ENCODE peak calls at places on chromosomes 7 and 10, in ten cellular contexts. One of them, this sample, is unnamed.

GRCh38 chr7:359776-360361 is 69.9 kb downstream of the FOXL3 start:
- DNase-seq in K562: no peak
- DNase-seq in vagina: no peak
- DNase-seq in IMR-90: no peak
- DNase-seq in uterus: no peak
- DNase-seq in HCT116: no peak
- DNase-seq in heart left ventricle: no peak
- DNase-seq in transverse colon: no peak
- DNase-seq in right lobe of liver: peak
- DNase-seq in stomach: no peak
- DNase-seq in this sample: no peak

GRCh38 chr10:106696239-106696638 is 468.3 kb downstream of the SORCS1 start:
- DNase-seq in K562: no peak
- DNase-seq in vagina: no peak
- DNase-seq in IMR-90: no peak
- DNase-seq in uterus: no peak
- DNase-seq in HCT116: no peak
- DNase-seq in heart left ventricle: no peak
- DNase-seq in transverse colon: no peak
- DNase-seq in right lobe of liver: no peak
- DNase-seq in stomach: no peak
- DNase-seq in this sample: no peak

GRCh38 chr10:72312865-72313391 is 39.2 kb downstream of the DDIT4 start:
- DNase-seq in K562: no peak
- DNase-seq in vagina: no peak
- DNase-seq in IMR-90: no peak
- DNase-seq in uterus: no peak
- DNase-seq in HCT116: no peak
- DNase-seq in heart left ventricle: no peak
- DNase-seq in transverse colon: no peak
- DNase-seq in right lobe of liver: no peak
- DNase-seq in stomach: no peak
- DNase-seq in this sample: no peak

GRCh38 chr10:93816123-93816747 is 58.5 kb downstream of the LGI1 start:
- DNase-seq in K562: peak
- DNase-seq in vagina: no peak
- DNase-seq in IMR-90: peak
- DNase-seq in uterus: peak
- DNase-seq in HCT116: peak
- DNase-seq in heart left ventricle: peak
- DNase-seq in transverse colon: peak
- DNase-seq in right lobe of liver: peak
- DNase-seq in stomach: peak
- DNase-seq in this sample: peak

GRCh38 chr7:12619461-12620069 is 49.0 kb downstream of the SCIN start:
- DNase-seq in K562: no peak
- DNase-seq in vagina: no peak
- DNase-seq in IMR-90: no peak
- DNase-seq in uterus: no peak
- DNase-seq in HCT116: no peak
- DNase-seq in heart left ventricle: no peak
- DNase-seq in transverse colon: no peak
- DNase-seq in right lobe of liver: no peak
- DNase-seq in stomach: no peak
- DNase-seq in this sample: no peak

GRCh38 chr10:132478341-132479023 is 59.1 kb upstream of the INPP5A start:
- DNase-seq in K562: no peak
- DNase-seq in vagina: no peak
- DNase-seq in IMR-90: no peak
- DNase-seq in uterus: no peak
- DNase-seq in HCT116: no peak
- DNase-seq in heart left ventricle: peak
- DNase-seq in transverse colon: no peak
- DNase-seq in right lobe of liver: peak
- DNase-seq in stomach: no peak
- DNase-seq in this sample: no peak

GRCh38 chr7:372939-373791 is 83.2 kb downstream of the FOXL3 start:
- DNase-seq in K562: no peak
- DNase-seq in vagina: no peak
- DNase-seq in IMR-90: no peak
- DNase-seq in uterus: peak
- DNase-seq in HCT116: no peak
- DNase-seq in heart left ventricle: peak
- DNase-seq in transverse colon: peak
- DNase-seq in right lobe of liver: peak
- DNase-seq in stomach: peak
- DNase-seq in this sample: peak

GRCh38 chr10:30190831-30191552 is 131.6 kb upstream of the JCAD start:
- DNase-seq in K562: peak
- DNase-seq in vagina: no peak
- DNase-seq in IMR-90: no peak
- DNase-seq in uterus: no peak
- DNase-seq in HCT116: no peak
- DNase-seq in heart left ventricle: no peak
- DNase-seq in transverse colon: no peak
- DNase-seq in right lobe of liver: no peak
- DNase-seq in stomach: no peak
- DNase-seq in this sample: no peak

GRCh38 chr10:133456041-133456951 is 2.6 kb downstream of the SCART1 start:
- DNase-seq in K562: no peak
- DNase-seq in vagina: peak
- DNase-seq in IMR-90: no peak
- DNase-seq in uterus: no peak
- DNase-seq in HCT116: no peak
- DNase-seq in heart left ventricle: no peak
- DNase-seq in transverse colon: no peak
- DNase-seq in right lobe of liver: peak
- DNase-seq in stomach: peak
- DNase-seq in this sample: no peak

GRCh38 chr7:9889557-9889956 is 1084.1 kb upstream of the PHF14 start:
- DNase-seq in K562: peak
- DNase-seq in vagina: no peak
- DNase-seq in IMR-90: no peak
- DNase-seq in uterus: no peak
- DNase-seq in HCT116: no peak
- DNase-seq in heart left ventricle: no peak
- DNase-seq in transverse colon: no peak
- DNase-seq in right lobe of liver: peak
- DNase-seq in stomach: no peak
- DNase-seq in this sample: no peak

GRCh38 chr10:71806706-71807556 is 33.6 kb upstream of the VSIR start:
- DNase-seq in K562: no peak
- DNase-seq in vagina: no peak
- DNase-seq in IMR-90: no peak
- DNase-seq in uterus: no peak
- DNase-seq in HCT116: no peak
- DNase-seq in heart left ventricle: no peak
- DNase-seq in transverse colon: no peak
- DNase-seq in right lobe of liver: no peak
- DNase-seq in stomach: no peak
- DNase-seq in this sample: no peak

GRCh38 chr7:78296689-78297371 is 498.3 kb downstream of the PHTF2 start:
- DNase-seq in K562: no peak
- DNase-seq in vagina: no peak
- DNase-seq in IMR-90: no peak
- DNase-seq in uterus: no peak
- DNase-seq in HCT116: no peak
- DNase-seq in heart left ventricle: no peak
- DNase-seq in transverse colon: peak
- DNase-seq in right lobe of liver: no peak
- DNase-seq in stomach: peak
- DNase-seq in this sample: no peak

GRCh38 chr10:61016630-61017029 is 72.6 kb upstream of the RHOBTB1 start:
- DNase-seq in K562: no peak
- DNase-seq in vagina: no peak
- DNase-seq in IMR-90: no peak
- DNase-seq in uterus: no peak
- DNase-seq in HCT116: no peak
- DNase-seq in heart left ventricle: no peak
- DNase-seq in transverse colon: no peak
- DNase-seq in right lobe of liver: no peak
- DNase-seq in stomach: no peak
- DNase-seq in this sample: no peak

GRCh38 chr10:43420369-43421200 is 11.6 kb upstream of the HNRNPF start:
- DNase-seq in K562: peak
- DNase-seq in vagina: no peak
- DNase-seq in IMR-90: peak
- DNase-seq in uterus: peak
- DNase-seq in HCT116: no peak
- DNase-seq in heart left ventricle: peak
- DNase-seq in transverse colon: peak
- DNase-seq in right lobe of liver: peak
- DNase-seq in stomach: peak
- DNase-seq in this sample: peak
- TF ChIP-seq POLR2A in K562: peak
- TF ChIP-seq POLR2A in vagina: no peak
- TF ChIP-seq POLR2A in IMR-90: peak
- TF ChIP-seq POLR2A in uterus: peak
- TF ChIP-seq POLR2A in HCT116: peak
- TF ChIP-seq POLR2A in heart left ventricle: peak
- TF ChIP-seq POLR2A in transverse colon: peak
- TF ChIP-seq POLR2A in right lobe of liver: peak
- TF ChIP-seq POLR2A in stomach: peak
- TF ChIP-seq POLR2A in this sample: peak

DNA sequence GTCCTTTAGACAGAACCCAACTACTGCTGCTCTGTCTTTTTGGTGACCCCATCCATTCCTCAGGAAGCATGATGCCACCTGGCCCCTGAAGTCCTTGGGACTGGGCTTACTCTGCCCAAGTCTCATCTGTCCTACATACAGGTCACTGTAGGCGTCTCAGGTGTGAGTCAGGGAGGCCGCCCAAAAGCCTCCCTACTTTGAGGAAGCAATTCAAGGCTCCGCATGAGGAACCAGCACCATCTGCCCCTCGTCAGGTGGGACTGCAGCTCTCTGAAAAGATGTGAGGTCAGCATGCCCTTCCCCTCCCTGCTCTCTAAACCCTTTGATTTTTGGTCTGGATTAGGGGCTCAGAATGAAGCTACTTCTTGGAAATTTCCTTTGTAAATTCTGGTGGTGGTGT is 354.8 kb downstream of the CXCL12 start:
- DNase-seq in K562: peak
- DNase-seq in vagina: peak
- DNase-seq in IMR-90: no peak
- DNase-seq in uterus: no peak
- DNase-seq in HCT116: no peak
- DNase-seq in heart left ventricle: no peak
- DNase-seq in transverse colon: no peak
- DNase-seq in right lobe of liver: no peak
- DNase-seq in stomach: no peak
- DNase-seq in this sample: no peak
- TF ChIP-seq CTCF in K562: no peak
- TF ChIP-seq CTCF in vagina: no peak
- TF ChIP-seq CTCF in IMR-90: peak
- TF ChIP-seq CTCF in uterus: no peak
- TF ChIP-seq CTCF in HCT116: no peak
- TF ChIP-seq CTCF in heart left ventricle: no peak
- TF ChIP-seq CTCF in transverse colon: no peak
- TF ChIP-seq CTCF in right lobe of liver: no peak
- TF ChIP-seq CTCF in stomach: no peak
- TF ChIP-seq CTCF in this sample: no peak

GRCh38 chr7:44977956-44978355 is 859 bp downstream of the MYO1G start:
- DNase-seq in K562: no peak
- DNase-seq in vagina: no peak
- DNase-seq in IMR-90: no peak
- DNase-seq in uterus: no peak
- DNase-seq in HCT116: no peak
- DNase-seq in heart left ventricle: no peak
- DNase-seq in transverse colon: peak
- DNase-seq in right lobe of liver: no peak
- DNase-seq in stomach: peak
- DNase-seq in this sample: no peak

GRCh38 chr7:44976746-44977196 is 2.0 kb downstream of the MYO1G start:
- DNase-seq in K562: no peak
- DNase-seq in vagina: peak
- DNase-seq in IMR-90: no peak
- DNase-seq in uterus: no peak
- DNase-seq in HCT116: no peak
- DNase-seq in heart left ventricle: no peak
- DNase-seq in transverse colon: no peak
- DNase-seq in right lobe of liver: peak
- DNase-seq in stomach: no peak
- DNase-seq in this sample: no peak

GRCh38 chr7:44976040-44976745 is 2.6 kb downstream of the MYO1G start:
- DNase-seq in K562: no peak
- DNase-seq in vagina: no peak
- DNase-seq in IMR-90: no peak
- DNase-seq in uterus: no peak
- DNase-seq in HCT116: no peak
- DNase-seq in heart left ventricle: no peak
- DNase-seq in transverse colon: no peak
- DNase-seq in right lobe of liver: peak
- DNase-seq in stomach: no peak
- DNase-seq in this sample: no peak

GRCh38 chr7:44978511-44979366 is at the start of gene MYO1G:
- DNase-seq in K562: no peak
- DNase-seq in vagina: no peak
- DNase-seq in IMR-90: no peak
- DNase-seq in uterus: no peak
- DNase-seq in HCT116: no peak
- DNase-seq in heart left ventricle: peak
- DNase-seq in transverse colon: peak
- DNase-seq in right lobe of liver: peak
- DNase-seq in stomach: peak
- DNase-seq in this sample: no peak

DNA sequence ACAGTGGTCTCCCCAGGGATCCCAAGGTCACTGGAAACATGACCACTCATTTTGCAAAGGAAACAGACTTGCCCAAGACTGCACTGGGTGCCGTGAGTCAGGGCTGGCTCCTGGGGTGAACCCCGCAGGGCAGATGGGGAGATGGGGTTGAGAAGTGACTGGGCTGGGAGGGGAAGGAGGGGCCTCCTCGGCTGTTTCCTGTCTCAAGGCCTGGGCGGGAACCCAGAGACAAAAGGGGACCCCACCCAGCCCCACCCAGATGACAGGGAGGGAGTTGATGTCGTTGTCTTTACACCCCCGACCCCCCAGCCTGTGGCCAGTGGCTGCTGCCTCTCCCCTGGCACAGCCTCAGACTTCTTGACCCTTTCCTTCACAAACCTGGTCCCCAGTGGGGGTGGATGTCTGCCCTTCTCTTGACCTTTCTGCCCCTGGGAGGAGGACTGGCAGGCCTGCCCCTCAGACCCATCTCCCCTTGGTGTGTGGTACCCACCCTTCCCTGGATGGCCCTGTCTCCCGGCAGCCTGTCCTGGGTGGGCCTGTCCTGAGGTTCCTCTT is 1.4 kb downstream of the MYO1G start:
- DNase-seq in K562: no peak
- DNase-seq in vagina: peak
- DNase-seq in IMR-90: no peak
- DNase-seq in uterus: no peak
- DNase-seq in HCT116: no peak
- DNase-seq in heart left ventricle: no peak
- DNase-seq in transverse colon: no peak
- DNase-seq in right lobe of liver: no peak
- DNase-seq in stomach: no peak
- DNase-seq in this sample: no peak
- TF ChIP-seq POLR2A in K562: no peak
- TF ChIP-seq POLR2A in vagina: no peak
- TF ChIP-seq POLR2A in IMR-90: no peak
- TF ChIP-seq POLR2A in uterus: no peak
- TF ChIP-seq POLR2A in HCT116: no peak
- TF ChIP-seq POLR2A in heart left ventricle: no peak
- TF ChIP-seq POLR2A in transverse colon: no peak
- TF ChIP-seq POLR2A in right lobe of liver: no peak
- TF ChIP-seq POLR2A in stomach: no peak
- TF ChIP-seq POLR2A in this sample: no peak

GRCh38 chr7:150950496-150951180 is 27.5 kb downstream of the KCNH2 start:
- DNase-seq in K562: no peak
- DNase-seq in vagina: no peak
- DNase-seq in IMR-90: no peak
- DNase-seq in uterus: no peak
- DNase-seq in HCT116: no peak
- DNase-seq in heart left ventricle: peak
- DNase-seq in transverse colon: no peak
- DNase-seq in right lobe of liver: peak
- DNase-seq in stomach: no peak
- DNase-seq in this sample: no peak
- TF ChIP-seq CTCF in K562: no peak
- TF ChIP-seq CTCF in vagina: no peak
- TF ChIP-seq CTCF in IMR-90: no peak
- TF ChIP-seq CTCF in uterus: no peak
- TF ChIP-seq CTCF in HCT116: no peak
- TF ChIP-seq CTCF in heart left ventricle: no peak
- TF ChIP-seq CTCF in transverse colon: no peak
- TF ChIP-seq CTCF in right lobe of liver: no peak
- TF ChIP-seq CTCF in stomach: no peak
- TF ChIP-seq CTCF in this sample: no peak

This sample was measured in adrenal gland.